ENCODE peak calls at places on chromosomes 16 and 17, in four cellular contexts. J, M, I and C are unnamed samples.

GRCh38 chr16:22008215-22009142 is 568 bp downstream of the MOSMO start:
- DNase-seq in M (no peak), I (no peak), J (peak), C (no peak)

GRCh38 chr16:80720759-80721470 is 83.5 kb downstream of the CDYL2 start:
- DNase-seq in J (no peak), M (no peak), I (no peak), C (no peak)

GRCh38 chr17:17509601-17510425 is 13.6 kb upstream of the RASD1 start:
- DNase-seq in I (no peak), J (no peak), M (no peak), C (no peak)

GRCh38 chr16:3963203-3963602 is 82.7 kb upstream of the CREBBP start:
- DNase-seq in M (no peak), J (no peak), I (no peak), C (no peak)

GRCh38 chr16:3282103-3282746 is 1.1 kb upstream of the ZNF263 start:
- DNase-seq in J (no peak), I (no peak), M (no peak), C (no peak)

GRCh38 chr17:59611503-59611902 is 8.2 kb upstream of the CLTC start:
- DNase-seq in I (no peak), M (no peak), J (no peak), C (no peak)

GRCh38 chr17:78970834-78971763 is 8.6 kb downstream of the LGALS3BP start:
- DNase-seq in M (no peak), I (peak), J (peak), C (no peak)

GRCh38 chr16:27778926-27779570 is 229.1 kb downstream of the KATNIP start:
- DNase-seq in J (no peak), I (no peak), M (no peak), C (no peak)

GRCh38 chr16:4384497-4384896 is 12.8 kb downstream of the VASN start:
- DNase-seq in M (no peak), J (no peak), I (no peak), C (peak)

GRCh38 chr17:63275318-63275967 is 170.7 kb downstream of the CYB561 start:
- DNase-seq in I (no peak), M (no peak), J (peak), C (no peak)

GRCh38 chr17:80292557-80292956 is 31.9 kb downstream of the RNF213 start:
- DNase-seq in I (no peak), J (no peak), M (no peak), C (no peak)

GRCh38 chr16:47492428-47493357 is 31.6 kb downstream of the PHKB start:
- DNase-seq in I (peak), M (no peak), J (no peak), C (peak)

GRCh38 chr17:45046536-45047125 is 4.8 kb downstream of the DCAKD start:
- DNase-seq in J (no peak), I (no peak), M (no peak), C (no peak)

GRCh38 chr17:64115043-64115698 is 14.8 kb downstream of the ERN1 start:
- DNase-seq in J (no peak), I (peak), M (no peak), C (no peak)

GRCh38 chr17:40031706-40032105 is 16.5 kb downstream of the CSF3 start:
- DNase-seq in M (no peak), J (no peak), I (no peak), C (no peak)

GRCh38 chr17:4549781-4550533 is 5.2 kb downstream of the MYBBP1A start:
- DNase-seq in M (no peak), I (no peak), J (no peak), C (no peak)

GRCh38 chr17:37743612-37743874 is 1.3 kb downstream of the HNF1B start:
- DNase-seq in M (no peak), I (no peak), J (no peak), C (no peak)

GRCh38 chr16:85206472-85207356 is 94.4 kb upstream of the CIBAR2 start:
- DNase-seq in M (no peak), J (no peak), I (peak), C (peak)

GRCh38 chr17:76844485-76844829 is 23.7 kb upstream of the MGAT5B start:
- DNase-seq in J (no peak), I (no peak), M (no peak), C (no peak)

GRCh38 chr17:82096709-82097186 is 1.3 kb downstream of the FASN start:
- DNase-seq in J (no peak), M (no peak), I (no peak), C (no peak)

GRCh38 chr17:82097187-82097918 is 683 bp downstream of the FASN start:
- DNase-seq in J (no peak), M (no peak), I (no peak), C (no peak)

GRCh38 chr17:82095777-82096708 is 2.0 kb downstream of the FASN start:
- DNase-seq in I (no peak), M (no peak), J (peak), C (no peak)

GRCh38 chr17:82092995-82093751 is 4.9 kb downstream of the FASN start:
- DNase-seq in I (no peak), M (no peak), J (no peak), C (no peak)

DNA sequence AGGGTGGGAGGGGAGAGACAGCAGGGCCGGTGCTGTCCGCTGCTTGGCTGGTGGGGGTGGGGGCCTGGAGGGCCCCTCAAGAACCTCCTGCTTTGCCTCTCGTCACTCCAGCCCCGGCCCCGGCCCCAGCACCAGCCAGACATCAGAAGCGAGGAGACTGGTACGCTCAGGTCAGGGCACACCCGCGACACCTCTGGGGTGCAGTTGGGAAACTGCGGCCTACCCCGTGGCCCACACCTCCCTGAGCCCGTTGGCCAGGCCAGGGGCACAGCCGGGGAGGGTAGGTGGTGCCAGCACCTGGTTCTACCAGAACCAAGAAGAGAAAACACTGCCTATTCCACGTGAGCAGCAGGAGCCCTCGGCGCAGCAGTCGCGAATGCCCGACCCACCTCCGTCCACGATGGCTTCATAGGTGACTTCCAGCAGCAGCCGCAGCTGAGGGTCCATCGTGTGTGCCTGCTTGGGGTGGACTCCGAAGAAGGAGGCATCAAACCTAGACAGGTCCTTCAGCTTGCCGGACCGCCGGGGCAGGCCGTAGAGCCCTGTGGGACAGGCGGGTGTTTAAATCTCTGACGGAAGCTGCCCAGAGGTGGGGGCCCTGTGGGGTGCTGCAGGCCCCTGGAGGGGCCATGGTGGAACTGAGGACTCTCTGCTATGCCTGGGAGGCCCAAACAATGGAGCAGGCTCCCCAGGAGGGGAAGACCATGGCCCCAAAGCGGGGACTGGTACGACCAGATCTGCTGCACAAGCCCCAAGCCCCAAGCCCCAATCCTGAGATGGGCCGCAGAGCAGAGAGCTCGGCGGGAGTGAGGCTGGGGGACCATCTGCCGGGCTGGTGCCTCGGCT is 2.9 kb downstream of the FASN start:
- DNase-seq in M (no peak), I (no peak), J (no peak), C (no peak)
- H3K27ac ChIP-seq in M (no peak), I (peak), J (peak), C (no peak)

GRCh38 chr16:76571755-76572154 is 294.6 kb downstream of the CNTNAP4 start:
- DNase-seq in M (no peak), J (no peak), I (no peak), C (no peak)

GRCh38 chr16:76579277-76579676 is 302.1 kb downstream of the CNTNAP4 start:
- DNase-seq in J (no peak), M (no peak), I (no peak), C (no peak)

GRCh38 chr16:76573281-76573680 is 296.1 kb downstream of the CNTNAP4 start:
- DNase-seq in M (no peak), I (no peak), J (no peak), C (no peak)

GRCh38 chr16:76574651-76575050 is 297.4 kb downstream of the CNTNAP4 start:
- DNase-seq in I (no peak), M (no peak), J (no peak), C (no peak)

DNA sequence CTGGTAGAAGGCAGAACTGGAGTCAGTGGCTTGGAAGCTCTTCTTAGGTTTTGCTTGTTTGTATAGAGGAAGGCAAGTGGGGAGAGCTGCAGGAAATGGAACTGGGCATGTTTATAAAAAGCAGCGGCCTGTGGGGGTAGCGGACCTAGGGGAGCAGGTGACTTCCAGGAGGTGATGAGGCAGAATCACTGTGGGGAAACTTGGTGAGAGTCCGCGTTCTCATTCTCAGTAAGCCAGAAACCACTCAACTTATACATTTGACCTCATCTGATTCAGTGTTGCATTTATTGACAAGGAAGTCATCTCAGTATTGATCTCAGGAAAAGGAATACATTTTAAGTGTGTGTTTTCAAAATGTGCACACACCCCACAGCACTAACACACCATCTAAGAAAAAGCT is 299.8 kb downstream of the CNTNAP4 start:
- DNase-seq in I (no peak), M (no peak), J (no peak), C (no peak)
- H3K27ac ChIP-seq in I (no peak), M (no peak), J (no peak), C (no peak)

GRCh38 chr16:67539271-67539670 is 10.6 kb downstream of the RIPOR1 start:
- DNase-seq in J (no peak), I (no peak), M (no peak), C (no peak)

GRCh38 chr16:67538666-67539101 is 10.1 kb downstream of the RIPOR1 start:
- DNase-seq in I (no peak), M (no peak), J (no peak), C (no peak)

GRCh38 chr16:67539691-67540635 is 11.3 kb downstream of the RIPOR1 start:
- DNase-seq in M (no peak), I (no peak), J (no peak), C (no peak)

GRCh38 chr16:67537270-67537635 is 8.6 kb downstream of the RIPOR1 start:
- DNase-seq in M (no peak), J (peak), I (peak), C (no peak)

DNA sequence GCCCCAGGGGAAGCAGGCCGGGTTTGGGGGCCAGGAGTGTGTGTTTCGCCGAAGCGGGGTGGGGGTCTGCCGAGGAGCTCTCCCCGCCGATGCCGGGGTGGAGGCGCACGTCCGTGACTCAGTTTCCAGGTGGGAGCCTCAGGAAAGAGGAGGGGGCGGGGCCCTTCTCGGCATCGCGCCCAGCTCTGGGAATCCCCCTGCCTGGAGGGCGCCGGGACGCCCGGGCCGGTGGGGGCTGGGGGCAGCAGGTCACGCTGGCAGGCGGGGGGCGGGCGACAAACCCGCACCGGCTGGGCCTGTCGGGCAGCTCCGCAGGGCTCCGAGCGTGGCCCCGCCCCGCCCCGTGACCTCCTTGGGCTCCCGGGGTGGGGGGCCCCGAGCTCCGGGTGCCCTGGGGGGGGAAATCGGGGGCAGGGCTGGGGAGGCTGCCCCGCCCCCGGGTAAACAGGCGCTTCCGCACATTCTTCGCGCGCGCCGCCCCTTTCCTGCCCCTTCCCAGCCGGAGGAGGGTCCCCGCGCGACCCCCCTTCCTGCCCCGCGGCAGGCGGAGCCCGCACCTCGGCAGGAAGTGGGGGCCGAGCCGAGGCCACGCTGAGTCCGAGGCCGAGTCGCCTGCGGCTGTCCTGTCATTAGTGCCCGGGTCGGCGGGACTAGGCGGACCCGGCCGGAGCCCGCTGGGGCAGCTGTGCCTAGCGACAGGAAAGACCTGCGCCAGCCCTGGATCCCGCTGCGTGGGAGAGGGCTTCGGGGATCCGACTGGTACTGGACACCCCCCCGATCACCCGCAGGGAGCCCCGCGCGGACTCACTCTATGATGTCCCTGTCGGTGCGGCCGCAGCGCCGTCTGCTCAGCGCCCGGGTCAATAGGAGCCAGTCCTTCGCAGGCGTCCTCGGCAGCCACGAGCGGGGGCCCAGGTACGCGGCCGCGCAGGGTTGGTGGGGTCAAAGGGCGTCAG is 9.3 kb downstream of the RIPOR1 start:
- DNase-seq in I (peak), M (no peak), J (no peak), C (no peak)
- H3K27ac ChIP-seq in I (peak), M (peak), J (peak), C (peak)

DNA sequence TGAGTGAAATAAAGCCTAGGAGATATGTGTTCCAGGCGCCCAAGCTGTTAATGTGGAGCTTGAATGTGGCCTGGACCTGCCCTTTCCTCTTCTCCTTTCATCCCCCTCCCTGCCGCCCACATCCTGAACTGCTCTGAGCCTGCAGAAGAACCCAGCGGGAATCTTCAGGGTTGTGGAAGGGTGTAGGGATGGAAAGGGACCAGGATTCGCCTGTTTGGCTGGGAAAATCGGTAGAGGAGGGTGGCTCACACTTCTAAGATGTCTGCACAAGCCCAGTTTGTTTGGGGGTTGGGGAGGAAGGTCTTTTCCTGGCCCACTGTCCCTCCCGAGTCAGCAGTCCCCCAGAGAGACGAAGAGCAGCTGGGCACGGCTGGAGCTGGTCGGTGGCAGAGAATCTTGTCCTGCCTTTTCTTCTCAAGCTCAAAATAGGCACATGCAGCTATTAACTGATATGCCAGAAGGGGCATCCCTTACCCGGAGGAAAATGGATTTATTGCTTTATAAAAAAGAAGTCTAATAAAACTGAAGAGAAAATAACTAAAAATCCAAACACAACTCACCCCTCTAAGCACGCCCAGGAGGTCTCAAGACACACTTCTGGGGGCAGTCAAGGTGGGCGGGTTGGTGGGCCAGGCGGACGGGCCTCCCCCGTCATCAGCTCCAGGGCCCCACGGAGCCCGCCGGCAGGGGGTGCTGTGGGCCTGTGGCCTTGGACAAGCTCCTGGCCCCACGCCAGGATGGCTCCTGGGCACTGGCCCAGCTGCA is 11.5 kb upstream of the PITPNA start:
- DNase-seq in J (peak), M (no peak), I (peak), C (peak)
- H3K27ac ChIP-seq in J (peak), M (peak), I (peak), C (peak)

GRCh38 chr16:30948087-30948955 is 547 bp upstream of the ORAI3 start:
- DNase-seq in J (peak), M (no peak), I (peak), C (peak)
- H3K27ac ChIP-seq in J (peak), M (peak), I (peak), C (peak)

GRCh38 chr17:41772586-41773189 is 13.8 kb downstream of the JUP start:
- DNase-seq in M (no peak), I (no peak), J (no peak), C (no peak)

GRCh38 chr17:41773190-41773588 is 13.3 kb downstream of the JUP start:
- DNase-seq in I (peak), J (peak), M (no peak), C (no peak)

GRCh38 chr17:41775394-41776226 is 10.9 kb downstream of the JUP start:
- DNase-seq in I (no peak), J (no peak), M (no peak), C (peak)

GRCh38 chr17:41772218-41772585 is 14.3 kb downstream of the JUP start:
- DNase-seq in J (peak), M (no peak), I (peak), C (no peak)

DNA sequence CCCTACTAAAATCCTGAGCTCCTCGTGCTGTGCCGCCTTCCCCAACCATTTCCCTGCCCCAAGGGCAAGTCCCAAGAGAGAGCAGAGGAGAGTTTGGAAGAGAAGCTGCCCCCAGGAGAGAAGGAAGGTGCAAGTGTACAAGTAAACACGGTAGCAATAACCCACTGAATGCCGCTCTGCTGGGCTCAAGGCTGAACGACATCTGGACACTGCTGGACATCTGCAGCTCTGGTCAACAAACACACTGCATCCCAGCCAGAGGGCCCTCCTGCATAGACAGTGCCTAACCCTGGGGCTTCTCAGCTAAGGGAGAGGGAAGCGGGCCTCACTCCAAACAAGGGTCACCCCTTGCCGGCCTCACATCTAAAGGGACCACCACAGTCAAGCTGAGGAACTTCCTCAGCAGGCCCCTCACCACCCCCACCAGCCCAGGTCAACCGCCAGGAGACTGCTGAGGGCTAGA is 12.7 kb downstream of the JUP start:
- DNase-seq in J (no peak), M (no peak), I (no peak), C (peak)
- H3K27ac ChIP-seq in J (peak), M (peak), I (peak), C (peak)